ENCODE peak calls at places on chromosomes 11 and 22, in ten cellular contexts. M, T, E, G, D, S, B, V, F and K are unnamed samples.

GRCh38 chr11:70954471-70954870 is 297.9 kb downstream of the SHANK2 start:
- DNase-seq in D (no peak), S (no peak), V (no peak), G (no peak), T (no peak), E (no peak), B (no peak), F (no peak), M (no peak), K (no peak)

GRCh38 chr11:533049-533585 is 2.3 kb downstream of the HRAS start:
- DNase-seq in B (no peak), S (no peak), F (peak; percentile 65), G (no peak), E (no peak), T (no peak), M (no peak), D (no peak), V (no peak), K (no peak)

GRCh38 chr11:45246241-45246640 is 39.9 kb downstream of the SYT13 start:
- DNase-seq in M (no peak), T (no peak), F (no peak), V (no peak), S (no peak), D (no peak), B (no peak), E (no peak), G (no peak), K (no peak)

GRCh38 chr22:46835693-46836092 is 73.2 kb downstream of the TBC1D22A start:
- DNase-seq in B (no peak), F (no peak), M (no peak), T (no peak), E (no peak), V (no peak), D (no peak), S (no peak), G (no peak), K (no peak)

GRCh38 chr11:24872912-24873311 is 376.1 kb downstream of the LUZP2 start:
- DNase-seq in M (no peak), E (no peak), T (no peak), F (no peak), G (no peak), D (no peak), B (no peak), V (no peak), S (no peak), K (no peak)

GRCh38 chr11:119910056-119910455 is 181.1 kb upstream of the NECTIN1 start:
- DNase-seq in M (no peak), G (no peak), T (no peak), S (no peak), D (no peak), F (no peak), B (no peak), V (no peak), E (no peak), K (no peak)

GRCh38 chr11:76824083-76824939 is 36.4 kb upstream of the ACER3 start:
- DNase-seq in B (peak; percentile 67), M (no peak), G (peak; percentile 25), F (no peak), S (no peak), V (no peak), T (no peak), D (no peak), E (no peak), K (no peak)

GRCh38 chr22:20938272-20938671 is 21.1 kb downstream of the CRKL start:
- DNase-seq in F (no peak), G (no peak), S (no peak), V (no peak), T (no peak), D (no peak), E (no peak), M (no peak), B (no peak), K (no peak)

GRCh38 chr11:75557649-75558494 is 4.2 kb upstream of the SERPINH1 start:
- DNase-seq in E (peak; percentile 78), T (no peak), B (peak; percentile 98), D (peak; percentile 84), G (peak; percentile 97), M (peak; percentile 53), S (no peak), V (no peak), F (peak; percentile 92), K (peak; percentile 89)
- H3K4me3 ChIP-seq in E (no peak overlapping the region), T (no peak overlapping the region), B (no peak overlapping the region), D (no peak overlapping the region), G (peak overlapping the region; percentile 32), M (peak overlapping the region; percentile 24), S (no peak overlapping the region), V (peak overlapping the region; percentile 41), F (peak overlapping the region; percentile 35), K (peak overlapping the region; percentile 20)

GRCh38 chr11:64892411-64892831 is 14.0 kb upstream of the EHD1 start:
- DNase-seq in G (no peak), M (no peak), S (no peak), T (no peak), V (peak; percentile 46), B (no peak), F (no peak), E (no peak), D (no peak), K (no peak)

GRCh38 chr11:64892838-64893193 is 14.4 kb upstream of the EHD1 start:
- DNase-seq in F (no peak), S (no peak), D (no peak), M (no peak), V (no peak), T (no peak), E (no peak), G (no peak), B (no peak), K (no peak)

GRCh38 chr11:64891880-64892279 is 13.5 kb upstream of the EHD1 start:
- DNase-seq in B (no peak), V (no peak), D (no peak), G (no peak), T (no peak), E (no peak), M (no peak), F (no peak), S (no peak), K (no peak)

GRCh38 chr11:64890084-64890944 is 11.9 kb upstream of the EHD1 start:
- DNase-seq in E (no peak), G (no peak), S (no peak), B (no peak), T (no peak), V (no peak), F (no peak), M (no peak), D (no peak), K (no peak)

DNA sequence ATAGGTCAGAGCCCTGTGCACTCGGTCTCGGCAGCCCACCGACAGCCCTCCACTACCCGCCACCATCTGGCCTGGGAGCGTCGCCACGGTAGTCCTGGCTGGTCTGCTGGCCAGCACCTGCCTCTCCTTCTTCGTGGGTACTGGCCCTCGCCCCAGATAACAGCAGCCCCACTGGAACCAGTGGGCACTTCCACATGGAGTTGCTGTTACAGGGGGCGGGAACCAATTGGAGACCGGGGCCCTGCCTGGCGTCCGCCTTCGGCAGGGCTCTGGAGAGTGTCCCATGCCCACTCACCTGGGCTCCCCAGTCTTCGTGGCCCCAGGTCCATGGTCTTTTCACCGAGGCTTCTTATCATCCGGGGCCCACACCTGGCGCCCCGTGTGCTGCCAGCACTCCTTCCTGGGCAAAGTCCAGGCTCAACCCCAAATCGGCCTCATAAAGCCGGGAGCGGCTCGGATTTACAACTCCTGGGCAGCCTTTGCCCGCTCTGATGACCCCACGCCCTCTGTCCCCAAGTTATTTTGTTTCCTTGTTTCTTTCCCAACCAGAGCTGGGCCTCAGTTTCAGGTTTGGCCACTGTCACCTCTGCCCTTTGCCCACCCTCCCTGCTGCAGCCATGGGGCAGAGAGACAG is 12.9 kb upstream of the EHD1 start:
- DNase-seq in M (no peak), V (no peak), B (no peak), D (no peak), S (no peak), E (no peak), F (no peak), G (no peak), T (no peak), K (no peak)
- H3K4me3 ChIP-seq in M (no peak overlapping the region), V (no peak overlapping the region), B (no peak overlapping the region), D (no peak overlapping the region), S (no peak overlapping the region), E (no peak overlapping the region), F (no peak overlapping the region), G (no peak overlapping the region), T (no peak overlapping the region), K (no peak overlapping the region)

DNA sequence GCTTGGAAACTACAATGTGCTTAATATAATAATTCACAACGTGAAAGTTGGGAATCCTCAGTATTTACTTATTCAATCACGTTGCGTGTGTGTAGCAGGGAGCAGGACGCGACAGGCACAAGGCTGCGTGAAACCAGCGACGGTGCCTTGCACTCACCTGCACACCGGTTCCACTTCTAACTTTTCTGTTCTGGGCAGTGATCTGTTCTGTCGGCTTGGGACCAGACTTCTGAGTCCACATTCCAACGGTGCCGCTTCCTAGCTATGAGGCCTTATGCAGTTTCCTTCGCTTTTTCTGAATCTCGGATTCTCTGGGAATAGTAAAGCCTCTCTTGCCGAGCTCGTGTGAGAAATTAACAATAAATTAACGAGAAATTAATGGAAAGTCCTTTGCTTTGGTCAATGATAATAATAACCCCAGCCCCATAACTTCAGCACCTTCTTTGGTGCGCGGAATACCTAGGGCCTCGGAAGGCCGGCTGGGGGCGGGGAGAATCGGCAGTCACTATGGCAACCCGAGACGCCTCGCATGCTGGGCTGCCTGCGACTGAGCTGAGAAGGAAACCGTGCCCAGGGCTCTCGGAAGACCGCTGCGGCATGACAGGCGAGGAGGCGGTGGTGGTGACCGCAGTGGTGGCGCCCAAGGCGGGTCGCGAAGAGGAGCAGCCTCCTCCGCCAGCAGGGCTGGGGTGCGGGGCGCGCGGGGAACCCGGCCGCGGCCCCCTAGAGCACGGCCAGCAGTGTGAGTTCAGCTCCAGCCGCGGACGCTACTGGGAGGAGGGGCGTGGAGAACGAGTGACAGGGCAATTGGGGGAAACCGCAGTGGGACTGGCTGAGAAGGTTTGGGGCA is at the start of gene C11orf97:
- DNase-seq in B (peak; percentile 41), V (peak; percentile 46), S (peak; percentile 12), F (peak; percentile 74), G (peak; percentile 54), T (peak; percentile 54), D (no peak), E (peak; percentile 65), M (peak; percentile 11), K (no peak)
- H3K4me3 ChIP-seq in B (peak within 1 kb of the TSS; percentile 63), V (peak within 1 kb of the TSS; percentile 65), S (peak within 1 kb of the TSS; percentile 34), F (peak within 1 kb of the TSS; percentile 57), G (peak within 1 kb of the TSS; percentile 68), T (peak within 1 kb of the TSS; percentile 31), D (peak within 1 kb of the TSS; percentile 54), E (peak within 1 kb of the TSS; percentile 36), M (peak within 1 kb of the TSS; percentile 68), K (peak within 1 kb of the TSS; percentile 61)

GRCh38 chr11:10902756-10903155 is 44.9 kb upstream of the ZBED5 start:
- DNase-seq in M (no peak), S (no peak), D (no peak), B (no peak), G (no peak), V (no peak), T (no peak), E (no peak), F (no peak), K (no peak)

GRCh38 chr11:10899542-10899830 is 41.6 kb upstream of the ZBED5 start:
- DNase-seq in G (no peak), V (peak; percentile 54), B (no peak), D (no peak), S (no peak), M (no peak), F (peak; percentile 75), E (peak; percentile 58), T (no peak), K (no peak)

GRCh38 chr11:10902301-10902700 is 44.4 kb upstream of the ZBED5 start:
- DNase-seq in F (no peak), S (no peak), D (no peak), G (no peak), V (no peak), T (no peak), M (no peak), E (no peak), B (no peak), K (no peak)

GRCh38 chr11:10898763-10899541 is 41.1 kb upstream of the ZBED5 start:
- DNase-seq in F (no peak), V (no peak), S (no peak), D (no peak), E (no peak), G (no peak), M (no peak), T (no peak), B (no peak), K (no peak)

GRCh38 chr11:10900686-10901415 is 43.0 kb upstream of the ZBED5 start:
- DNase-seq in D (no peak), T (no peak), V (no peak), S (no peak), E (no peak), M (no peak), G (peak; percentile 52), B (no peak), F (no peak), K (peak; percentile 73)
- H3K4me3 ChIP-seq in D (no peak overlapping the region), T (no peak overlapping the region), V (no peak overlapping the region), S (no peak overlapping the region), E (no peak overlapping the region), M (no peak overlapping the region), G (peak overlapping the region; percentile 36), B (no peak overlapping the region), F (no peak overlapping the region), K (no peak overlapping the region)